ENCODE peak calls at places on chromosome 5, in six cellular contexts. R is right cardiac atrium, V is Panc1, K is tibial nerve, S is SJSA1, C is A549. Q is an unnamed sample.

GRCh38 chr5:174688441-174689354 is 35.7 kb upstream of the MSX2 start:
- DNase-seq in R (no peak), V (no peak), K (no peak), S (no peak), C (no peak), Q (peak)

GRCh38 chr5:86964889-86965288 is 302.8 kb upstream of the RASA1 start:
- DNase-seq in R (no peak), V (no peak), K (no peak), S (no peak), C (no peak), Q (no peak)

GRCh38 chr5:34003941-34004340 is 3.9 kb downstream of the AMACR start:
- DNase-seq in R (no peak), V (no peak), K (no peak), S (no peak), C (no peak), Q (no peak)

GRCh38 chr5:151673421-151673820 is 13.3 kb downstream of the SPARC start:
- DNase-seq in R (no peak), V (no peak), K (no peak), S (no peak), C (no peak), Q (no peak)

GRCh38 chr5:101664071-101664791 is 631.9 kb downstream of the SLCO4C1 start:
- DNase-seq in R (no peak), V (no peak), K (no peak), S (no peak), C (peak), Q (no peak)

GRCh38 chr5:30401479-30402058 is 791.9 kb upstream of the CDH6 start:
- DNase-seq in R (peak), V (peak), K (no peak), S (no peak), C (peak), Q (peak)

GRCh38 chr5:177183142-177183541 is 49.6 kb downstream of the NSD1 start:
- DNase-seq in R (no peak), V (no peak), K (no peak), S (no peak), C (no peak), Q (no peak)

GRCh38 chr5:177478711-177479646 is 5.5 kb upstream of the DBN1 start:
- DNase-seq in R (peak), V (no peak), K (peak), S (no peak), C (no peak), Q (no peak)

GRCh38 chr5:131423056-131423455 is 159.2 kb downstream of the CDC42SE2 start:
- DNase-seq in R (no peak), V (no peak), K (no peak), S (peak), C (peak), Q (peak)

GRCh38 chr5:932628-933250 is 40.1 kb downstream of the TRIP13 start:
- DNase-seq in R (peak), V (no peak), K (no peak), S (no peak), C (no peak), Q (no peak)

GRCh38 chr5:53779541-53779981 is 219.1 kb downstream of the NDUFS4 start:
- DNase-seq in R (peak), V (no peak), K (no peak), S (peak), C (no peak), Q (no peak)

GRCh38 chr5:118960557-118960956 is 27.8 kb downstream of the DTWD2 start:
- DNase-seq in R (no peak), V (no peak), K (no peak), S (no peak), C (no peak), Q (no peak)

GRCh38 chr5:92923885-92924284 is 657.1 kb downstream of the NR2F1-AS1 start:
- DNase-seq in R (no peak), V (no peak), K (no peak), S (no peak), C (no peak), Q (peak)

GRCh38 chr5:35087971-35088370 is 40.2 kb upstream of the AGXT2 start:
- DNase-seq in R (peak), V (no peak), K (no peak), S (no peak), C (no peak), Q (no peak)

GRCh38 chr5:68409259-68409658 is 193.7 kb downstream of the PIK3R1 start:
- DNase-seq in R (no peak), V (no peak), K (no peak), S (no peak), C (no peak), Q (no peak)

GRCh38 chr5:132873930-132874271 is 433 bp downstream of the LEAP2 start:
- DNase-seq in R (no peak), V (no peak), K (no peak), S (no peak), C (no peak), Q (no peak)

GRCh38 chr5:40221796-40222195 is 457.9 kb upstream of the PTGER4 start:
- DNase-seq in R (no peak), V (no peak), K (no peak), S (peak), C (no peak), Q (no peak)

GRCh38 chr5:176816791-176817272 is 6.5 kb downstream of the UNC5A start:
- DNase-seq in R (no peak), V (no peak), K (no peak), S (no peak), C (no peak), Q (peak)

GRCh38 chr5:147055850-147056523 is 177.4 kb upstream of the PPP2R2B start:
- DNase-seq in R (no peak), V (no peak), K (no peak), S (no peak), C (no peak), Q (peak)
- H3K27ac ChIP-seq in R (no peak), V (no peak), K (no peak), S (no peak), C (no peak), Q (no peak)

GRCh38 chr5:72480836-72481235 is 26.4 kb downstream of the ZNF366 start:
- DNase-seq in R (no peak), V (no peak), K (no peak), S (no peak), C (no peak), Q (no peak)

GRCh38 chr5:72482046-72482445 is 25.2 kb downstream of the ZNF366 start:
- DNase-seq in R (no peak), V (no peak), K (no peak), S (no peak), C (no peak), Q (no peak)

GRCh38 chr5:72485366-72486052 is 21.7 kb downstream of the ZNF366 start:
- DNase-seq in R (no peak), V (no peak), K (no peak), S (no peak), C (no peak), Q (no peak)

GRCh38 chr5:72487151-72487550 is 20.1 kb downstream of the ZNF366 start:
- DNase-seq in R (no peak), V (no peak), K (no peak), S (no peak), C (no peak), Q (no peak)

GRCh38 chr5:72486371-72486770 is 20.8 kb downstream of the ZNF366 start:
- DNase-seq in R (no peak), V (no peak), K (no peak), S (no peak), C (no peak), Q (no peak)
- H3K27ac ChIP-seq in R (no peak), V (no peak), K (no peak), S (no peak), C (no peak), Q (no peak)

GRCh38 chr5:181151146-181151545 is 3.8 kb downstream of the OR2V2 start:
- DNase-seq in R (no peak), V (no peak), K (no peak), S (no peak), C (peak), Q (peak)

GRCh38 chr5:181145133-181145532 is 2.3 kb upstream of the OR2V2 start:
- DNase-seq in R (no peak), V (no peak), K (no peak), S (no peak), C (no peak), Q (no peak)

GRCh38 chr5:181152406-181152805 is 5.0 kb downstream of the OR2V2 start:
- DNase-seq in R (no peak), V (no peak), K (no peak), S (no peak), C (peak), Q (no peak)

GRCh38 chr5:181149806-181150733 is 2.7 kb downstream of the OR2V2 start:
- DNase-seq in R (no peak), V (no peak), K (no peak), S (no peak), C (no peak), Q (no peak)

GRCh38 chr5:181149355-181149754 is 2.0 kb downstream of the OR2V2 start:
- DNase-seq in R (no peak), V (no peak), K (no peak), S (no peak), C (no peak), Q (no peak)
- H3K27ac ChIP-seq in R (no peak), V (no peak), K (no peak), S (no peak), C (no peak), Q (no peak)

GRCh38 chr5:62575066-62575465 is 3.6 kb upstream of the LRRC70 start:
- DNase-seq in R (no peak), V (no peak), K (no peak), S (no peak), C (no peak), Q (no peak)
- H3K27ac ChIP-seq in R (no peak), V (no peak), K (no peak), S (no peak), C (no peak), Q (no peak)

DNA sequence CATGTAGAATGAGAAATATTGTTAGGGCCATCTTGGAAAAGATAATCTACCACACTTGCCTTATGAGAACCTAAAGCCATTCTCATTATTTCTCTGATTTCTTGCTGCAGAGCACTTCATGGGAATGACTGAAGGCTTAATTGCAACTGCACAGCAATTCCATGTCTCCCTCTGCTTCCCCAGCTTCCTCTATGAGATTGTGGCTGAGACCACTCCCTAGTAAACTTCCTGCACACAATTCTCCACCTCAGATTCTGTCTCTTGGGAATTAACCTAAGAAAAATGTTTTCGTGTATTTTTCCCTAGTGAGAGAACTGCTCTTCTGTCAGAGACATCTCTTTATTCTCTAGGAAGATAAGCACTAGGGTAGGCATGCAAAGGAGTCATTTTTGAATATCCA is 55.6 kb upstream of the CAMK4 start:
- DNase-seq in R (no peak), V (no peak), K (no peak), S (no peak), C (no peak), Q (no peak)
- H3K27ac ChIP-seq in R (no peak), V (no peak), K (no peak), S (no peak), C (no peak), Q (no peak)